ENCODE peak calls at places on chromosome 17, in six cellular contexts. G is tibial nerve; A is effector CD4-positive, alpha-beta T cell; J is testis; K is T-cell; U is heart left ventricle. V is an unnamed sample.

GRCh38 chr17:40519089-40519775 is 17.8 kb upstream of the TNS4 start:
- DNase-seq in G (no peak), A (no peak), J (no peak), K (no peak), U (no peak), V (no peak)

GRCh38 chr17:72390675-72391501 is 270.1 kb downstream of the SOX9 start:
- DNase-seq in G (no peak), A (no peak), J (no peak), K (no peak), U (no peak), V (no peak)

GRCh38 chr17:20896153-20896649 is 146.6 kb downstream of the USP22 start:
- DNase-seq in G (no peak), A (peak), J (peak), K (peak), U (no peak), V (peak)

GRCh38 chr17:72422505-72423285 is 301.9 kb downstream of the SOX9 start:
- DNase-seq in G (no peak), A (no peak), J (no peak), K (no peak), U (peak), V (peak)

GRCh38 chr17:73566905-73567782 is 77.1 kb downstream of the SDK2 start:
- DNase-seq in G (no peak), A (no peak), J (no peak), K (peak), U (no peak), V (no peak)

GRCh38 chr17:76063880-76064546 is 8.3 kb downstream of the SRP68 start:
- DNase-seq in G (no peak), A (no peak), J (no peak), K (peak), U (no peak), V (no peak)

GRCh38 chr17:44492706-44493272 is 10.4 kb downstream of the GPATCH8 start:
- DNase-seq in G (no peak), A (no peak), J (no peak), K (no peak), U (no peak), V (no peak)

GRCh38 chr17:81223758-81224122 is 975 bp upstream of the CEP131 start:
- DNase-seq in G (no peak), A (no peak), J (peak), K (no peak), U (no peak), V (no peak)

GRCh38 chr17:17798010-17798556 is 38.7 kb downstream of the SREBF1 start:
- DNase-seq in G (no peak), A (no peak), J (no peak), K (no peak), U (no peak), V (no peak)

GRCh38 chr17:64402469-64402868 is 11.8 kb upstream of the PECAM1 start:
- DNase-seq in G (no peak), A (no peak), J (no peak), K (no peak), U (no peak), V (no peak)

GRCh38 chr17:54992797-54993639 is 24.5 kb downstream of the STXBP4 start:
- DNase-seq in G (no peak), A (peak), J (no peak), K (no peak), U (no peak), V (no peak)

GRCh38 chr17:2211661-2212327 is 91.8 kb downstream of the SMG6 start:
- DNase-seq in G (no peak), A (no peak), J (no peak), K (no peak), U (no peak), V (no peak)

GRCh38 chr17:44071198-44071520 is 624 bp downstream of the G6PC3 start:
- DNase-seq in G (peak), A (no peak), J (no peak), K (no peak), U (no peak), V (no peak)

GRCh38 chr17:61770752-61771533 is 92.4 kb downstream of the BRIP1 start:
- DNase-seq in G (no peak), A (no peak), J (no peak), K (no peak), U (no peak), V (no peak)

GRCh38 chr17:60563743-60564142 is 36.2 kb upstream of the PPM1D start:
- DNase-seq in G (no peak), A (no peak), J (no peak), K (no peak), U (no peak), V (no peak)

GRCh38 chr17:80961931-80962330 is 29.7 kb upstream of the CHMP6 start:
- DNase-seq in G (no peak), A (no peak), J (no peak), K (no peak), U (no peak), V (no peak)

GRCh38 chr17:70797166-70797565 is 627.8 kb downstream of the KCNJ2 start:
- DNase-seq in G (no peak), A (no peak), J (no peak), K (no peak), U (no peak), V (no peak)

GRCh38 chr17:41810659-41811548 is 845 bp downstream of the P3H4 start:
- DNase-seq in G (no peak), A (peak), J (no peak), K (no peak), U (no peak), V (peak)

GRCh38 chr17:81391268-81391963 is 3.8 kb upstream of the BAHCC1 start:
- DNase-seq in G (no peak), A (no peak), J (no peak), K (no peak), U (no peak), V (no peak)

GRCh38 chr17:61862105-61862574 is 1.2 kb downstream of the BRIP1 start:
- DNase-seq in G (no peak), A (no peak), J (no peak), K (no peak), U (no peak), V (no peak)

GRCh38 chr17:3475155-3475808 is 515 bp upstream of the ASPA start:
- DNase-seq in G (peak), A (no peak), J (no peak), K (no peak), U (no peak), V (no peak)

GRCh38 chr17:72514888-72515287 is 394.1 kb downstream of the SOX9 start:
- DNase-seq in G (peak), A (no peak), J (peak), K (no peak), U (peak), V (peak)

GRCh38 chr17:40093580-40094201 is 6.7 kb downstream of the NR1D1 start:
- DNase-seq in G (no peak), A (no peak), J (no peak), K (no peak), U (peak), V (peak)

GRCh38 chr17:75191584-75191983 is 8.8 kb upstream of the SUMO2 start:
- DNase-seq in G (no peak), A (no peak), J (no peak), K (no peak), U (no peak), V (no peak)

GRCh38 chr17:7445011-7445927 is at the start of gene CHRNB1:
- DNase-seq in G (peak), A (no peak), J (peak), K (no peak), U (peak), V (peak)

GRCh38 chr17:20197527-20197926 is 188.4 kb downstream of the SPECC1 start:
- DNase-seq in G (no peak), A (no peak), J (no peak), K (no peak), U (no peak), V (no peak)

GRCh38 chr17:19714542-19715411 is 1.6 kb downstream of the SLC47A2 start:
- DNase-seq in G (no peak), A (no peak), J (no peak), K (no peak), U (no peak), V (no peak)

GRCh38 chr17:17778308-17779014 is 58.3 kb downstream of the SREBF1 start:
- DNase-seq in G (peak), A (no peak), J (peak), K (no peak), U (peak), V (no peak)

GRCh38 chr17:49443862-49444261 is 29.2 kb upstream of the PHB1 start:
- DNase-seq in G (no peak), A (no peak), J (no peak), K (no peak), U (no peak), V (no peak)

GRCh38 chr17:45091778-45092425 is 30.8 kb downstream of the NMT1 start:
- DNase-seq in G (no peak), A (no peak), J (no peak), K (no peak), U (no peak), V (no peak)

GRCh38 chr17:42980766-42981397 is 517 bp downstream of the RUNDC1 start:
- DNase-seq in G (no peak), A (peak), J (peak), K (peak), U (peak), V (peak)

GRCh38 chr17:40307001-40307690 is 1.8 kb upstream of the RARA start:
- DNase-seq in G (no peak), A (no peak), J (peak), K (no peak), U (no peak), V (no peak)

GRCh38 chr17:61981323-61981722 is 53.5 kb upstream of the INTS2 start:
- DNase-seq in G (no peak), A (no peak), J (no peak), K (no peak), U (no peak), V (no peak)

GRCh38 chr17:45873728-45874127 is 20.6 kb upstream of the MAPT start:
- DNase-seq in G (no peak), A (no peak), J (no peak), K (no peak), U (no peak), V (no peak)

GRCh38 chr17:79930786-79931516 is 91.7 kb upstream of the CBX4 start:
- DNase-seq in G (no peak), A (no peak), J (no peak), K (no peak), U (no peak), V (no peak)

GRCh38 chr17:44901323-44901965 is 2.2 kb upstream of the EFTUD2 start:
- DNase-seq in G (no peak), A (no peak), J (no peak), K (no peak), U (no peak), V (no peak)

GRCh38 chr17:17723354-17724261 is 42.4 kb downstream of the RAI1 start:
- DNase-seq in G (no peak), A (no peak), J (peak), K (no peak), U (no peak), V (no peak)

GRCh38 chr17:44334315-44335181 is 9.9 kb upstream of the SLC25A39 start:
- DNase-seq in G (no peak), A (no peak), J (no peak), K (no peak), U (no peak), V (no peak)

GRCh38 chr17:10249271-10250010 is 51.0 kb upstream of the GAS7 start:
- DNase-seq in G (no peak), A (no peak), J (no peak), K (no peak), U (no peak), V (no peak)

GRCh38 chr17:80252871-80253270 is 7.8 kb upstream of the RNF213 start:
- DNase-seq in G (peak), A (peak), J (no peak), K (peak), U (no peak), V (peak)